ENCODE peak calls at places on chromosomes 7 and 10, in nine cellular contexts. H is HCT116, G is transverse colon, C is heart right ventricle, J is fibroblast of the aortic adventitia, Y is astrocyte, P is heart left ventricle, E is right atrium auricular region, Q is left ventricle myocardium inferior. W is an unnamed sample.
A peak's percentile ranks its signal among the peaks of the same experiment; 100 is the strongest.

GRCh38 chr10:7857259-7857658 is 39.0 kb downstream of the TAF3 start:
- DNase-seq in H (no peak), G (no peak), C (no peak), J (no peak), Y (no peak), P (no peak), E (no peak), Q (no peak), W (peak; percentile 7)

GRCh38 chr10:47403401-47404318 is 19.6 kb upstream of the ZNF488 start:
- DNase-seq in H (no peak), G (no peak), C (no peak), J (peak; percentile 16), Y (no peak), P (no peak), E (peak; percentile 50), Q (no peak), W (no peak)

GRCh38 chr10:28592953-28593352 is 60.0 kb downstream of the WAC start:
- DNase-seq in H (peak; percentile 2), G (no peak), C (no peak), J (peak; percentile 73), Y (peak; percentile 83), P (no peak), E (no peak), Q (no peak), W (no peak)

GRCh38 chr7:82506208-82506607 is 62.6 kb upstream of the CACNA2D1 start:
- DNase-seq in H (no peak), G (no peak), C (no peak), J (no peak), Y (no peak), P (no peak), E (no peak), Q (no peak), W (no peak)

GRCh38 chr7:64875258-64875657 is 27.8 kb upstream of the ZNF273 start:
- DNase-seq in H (no peak), G (no peak), C (no peak), J (no peak), Y (no peak), P (no peak), E (no peak), Q (no peak), W (no peak)

GRCh38 chr7:116571037-116571436 is 46.2 kb downstream of the CAV1 start:
- DNase-seq in H (no peak), G (no peak), C (no peak), J (peak; percentile 87), Y (peak; percentile 87), P (no peak), E (no peak), Q (no peak), W (no peak)

GRCh38 chr7:81159402-81159801 is 240.6 kb upstream of the SEMA3C start:
- DNase-seq in H (peak; percentile 13), G (no peak), C (no peak), J (peak; percentile 16), Y (peak; percentile 81), P (no peak), E (no peak), Q (no peak), W (no peak)

GRCh38 chr10:35684625-35685024 is 42.5 kb upstream of the FZD8 start:
- DNase-seq in H (no peak), G (no peak), C (no peak), J (no peak), Y (no peak), P (no peak), E (no peak), Q (no peak), W (no peak)

GRCh38 chr7:37089972-37090371 is 358.7 kb downstream of the ELMO1 start:
- DNase-seq in H (no peak), G (no peak), C (no peak), J (peak; percentile 5), Y (no peak), P (no peak), E (no peak), Q (no peak), W (no peak)

GRCh38 chr7:2175514-2175913 is 57.2 kb downstream of the MAD1L1 start:
- DNase-seq in H (no peak), G (no peak), C (no peak), J (peak; percentile 99), Y (peak; percentile 98), P (no peak), E (peak; percentile 63), Q (no peak), W (peak; percentile 94)

GRCh38 chr7:75991531-75992082 is 2.8 kb downstream of the TMEM120A start:
- DNase-seq in H (no peak), G (no peak), C (no peak), J (no peak), Y (no peak), P (no peak), E (no peak), Q (no peak), W (no peak)

GRCh38 chr7:134705716-134706115 is 59.1 kb downstream of the BPGM start:
- DNase-seq in H (no peak), G (no peak), C (no peak), J (no peak), Y (no peak), P (no peak), E (no peak), Q (no peak), W (no peak)

GRCh38 chr7:28383949-28384348 is 28.4 kb upstream of the CREB5 start:
- DNase-seq in H (no peak), G (no peak), C (no peak), J (no peak), Y (no peak), P (no peak), E (no peak), Q (no peak), W (no peak)

GRCh38 chr10:86585037-86585725 is 63.6 kb upstream of the WAPL start:
- DNase-seq in H (peak; percentile 61), G (peak; percentile 76), C (peak; percentile 68), J (peak; percentile 72), Y (peak; percentile 30), P (peak; percentile 79), E (peak; percentile 60), Q (peak; percentile 60), W (peak; percentile 2)

GRCh38 chr7:76364198-76364584 is 5.4 kb upstream of the YWHAG start:
- DNase-seq in H (no peak), G (no peak), C (peak; percentile 29), J (peak; percentile 72), Y (peak; percentile 70), P (no peak), E (no peak), Q (no peak), W (no peak)

GRCh38 chr10:86192147-86192546 is 174.4 kb downstream of the GRID1 start:
- DNase-seq in H (no peak), G (no peak), C (no peak), J (no peak), Y (no peak), P (no peak), E (no peak), Q (no peak), W (no peak)

GRCh38 chr10:90675621-90676020 is 182.2 kb downstream of the HTR7 start:
- DNase-seq in H (no peak), G (no peak), C (no peak), J (peak; percentile 71), Y (peak; percentile 67), P (no peak), E (no peak), Q (no peak), W (no peak)

GRCh38 chr10:134743-135600 is at the start of gene ZMYND11:
- DNase-seq in H (no peak), G (peak; percentile 68), C (peak; percentile 78), J (peak; percentile 39), Y (peak; percentile 39), P (peak; percentile 87), E (no peak), Q (peak; percentile 76), W (no peak)

GRCh38 chr10:60643874-60644273 is 134.4 kb upstream of the CDK1 start:
- DNase-seq in H (no peak), G (no peak), C (no peak), J (no peak), Y (peak; percentile 59), P (no peak), E (no peak), Q (no peak), W (no peak)

GRCh38 chr10:11012476-11012875 is 5.2 kb upstream of the CELF2 start:
- DNase-seq in H (no peak), G (no peak), C (no peak), J (no peak), Y (no peak), P (no peak), E (no peak), Q (no peak), W (no peak)

GRCh38 chr10:96374639-96374984 is 15.8 kb upstream of the OPALIN start:
- DNase-seq in H (no peak), G (no peak), C (no peak), J (no peak), Y (no peak), P (no peak), E (no peak), Q (no peak), W (no peak)
- H3K4me3 ChIP-seq in H (no peak overlapping the region), G (no peak overlapping the region), C (peak overlapping the region; percentile 53), J (no peak overlapping the region), Y (peak overlapping the region; percentile 61), P (no peak overlapping the region), E (peak overlapping the region; percentile 55), Q (peak overlapping the region; percentile 65), W (peak overlapping the region; percentile 58)

GRCh38 chr7:45921699-45922519 is 837 bp upstream of the IGFBP3 start:
- DNase-seq in H (peak; percentile 44), G (peak; percentile 26), C (peak; percentile 57), J (peak; percentile 78), Y (peak; percentile 57), P (peak; percentile 74), E (peak; percentile 83), Q (peak; percentile 66), W (peak; percentile 28)
- TF ChIP-seq CTCF in H (peak; percentile 84), G (peak; percentile 59), C (peak; percentile 98), J (peak; percentile 99), Y (peak; percentile 99), P (peak; percentile 78), E (peak; percentile 95), Q (peak; percentile 93), W (peak; percentile 99)

DNA sequence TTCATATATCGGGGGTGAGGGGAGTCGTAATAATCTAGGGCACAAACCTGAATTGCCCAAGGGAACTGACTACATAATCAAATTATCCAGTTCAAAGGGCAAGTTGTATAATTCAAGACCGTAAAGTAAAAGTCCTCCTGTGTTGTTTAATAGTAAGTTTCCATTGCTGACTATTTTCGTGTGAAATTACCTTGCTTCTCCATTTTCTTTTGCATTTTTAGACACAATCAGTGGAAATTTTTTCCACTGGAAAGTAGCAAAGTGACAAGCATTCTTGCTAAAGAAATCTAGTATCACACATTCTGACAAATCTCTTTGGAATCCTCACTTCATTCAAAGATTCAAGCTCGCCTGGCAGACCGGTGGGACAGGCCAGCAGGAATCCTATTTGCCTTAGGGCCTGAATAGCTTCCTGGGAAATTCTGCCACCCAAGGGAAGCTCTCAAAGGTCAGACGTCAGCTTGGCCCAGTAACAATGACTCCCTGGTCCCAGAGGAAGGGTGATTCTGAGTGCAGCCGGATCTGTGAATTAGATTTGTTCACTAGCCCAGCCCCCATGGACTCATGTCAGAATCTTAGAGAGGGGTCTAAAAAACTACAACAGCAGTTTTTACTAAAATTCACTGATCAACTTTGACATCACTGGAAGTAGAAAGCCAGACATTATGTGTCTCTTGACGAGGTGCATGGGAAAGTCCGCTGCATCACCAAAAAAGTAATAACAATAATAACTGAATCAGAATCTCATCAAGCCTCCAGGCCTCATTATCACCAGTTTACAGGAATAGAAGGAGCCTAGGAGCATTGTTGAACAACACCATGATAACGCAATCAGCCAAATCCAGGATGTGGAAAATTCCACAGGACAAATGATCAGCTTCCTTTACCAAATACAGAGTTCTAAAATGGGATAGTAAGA is 161.0 kb downstream of the SKIDA1 start:
- DNase-seq in H (peak; percentile 94), G (peak; percentile 12), C (peak; percentile 24), J (peak; percentile 83), Y (peak; percentile 77), P (no peak), E (peak; percentile 69), Q (peak; percentile 40), W (peak; percentile 60)
- H3K4me3 ChIP-seq in H (no peak overlapping the region), G (no peak overlapping the region), C (no peak overlapping the region), J (no peak overlapping the region), Y (no peak overlapping the region), P (no peak overlapping the region), E (no peak overlapping the region), Q (no peak overlapping the region), W (no peak overlapping the region)

GRCh38 chr7:14023838-14024237 is 34.4 kb upstream of the ETV1 start:
- DNase-seq in H (no peak), G (no peak), C (no peak), J (peak; percentile 34), Y (peak; percentile 12), P (no peak), E (no peak), Q (no peak), W (no peak)
- TF ChIP-seq CTCF in H (no peak), G (no peak), C (no peak), J (no peak), Y (no peak), P (no peak), E (no peak), Q (no peak), W (no peak)

W was measured in retinal pigment epithelial cell.